ENCODE peak calls at places on chromosomes 11 and 22, in five cellular contexts. G is BJ; H is dorsolateral prefrontal cortex; S is CD8-positive, alpha-beta T cell; F is uterus. R is an unnamed sample.

GRCh38 chr11:35337919-35338316 is 81.4 kb downstream of the SLC1A2 start:
- DNase-seq in G (no peak), H (no peak), S (no peak), F (no peak), R (no peak)

GRCh38 chr11:96215094-96215782 is 127.8 kb downstream of the MAML2 start:
- DNase-seq in G (no peak), H (no peak), S (peak; percentile 76), F (peak; percentile 41), R (peak; percentile 52)

GRCh38 chr11:45982656-45983470 is 60.4 kb downstream of the LARGE2 start:
- DNase-seq in G (peak; percentile 55), H (peak; percentile 71), S (no peak), F (peak; percentile 79), R (no peak)

GRCh38 chr11:117180020-117180419 is 1.5 kb downstream of the SIDT2 start:
- DNase-seq in G (no peak), H (no peak), S (peak; percentile 47), F (no peak), R (no peak)

GRCh38 chr11:7436657-7437056 is 48.6 kb upstream of the OLFML1 start:
- DNase-seq in G (no peak), H (no peak), S (no peak), F (no peak), R (no peak)

GRCh38 chr11:122779047-122779629 is 59.2 kb upstream of the CRTAM start:
- DNase-seq in G (no peak), H (no peak), S (no peak), F (no peak), R (no peak)

GRCh38 chr11:133955091-133955846 is 1.5 kb downstream of the IGSF9B start:
- DNase-seq in G (no peak), H (peak; percentile 76), S (peak; percentile 55), F (peak; percentile 81), R (no peak)

GRCh38 chr22:49450521-49450920 is 377.2 kb downstream of the BRD1 start:
- DNase-seq in G (no peak), H (no peak), S (no peak), F (no peak), R (no peak)

GRCh38 chr11:32290783-32291182 is 144.6 kb downstream of the WT1 start:
- DNase-seq in G (no peak), H (peak; percentile 45), S (no peak), F (no peak), R (no peak)

GRCh38 chr22:43154887-43155536 is 3.7 kb downstream of the TSPO start:
- DNase-seq in G (no peak), H (no peak), S (no peak), F (no peak), R (no peak)

GRCh38 chr11:17328856-17329490 is 22.6 kb upstream of the NCR3LG1 start:
- DNase-seq in G (no peak), H (no peak), S (no peak), F (no peak), R (no peak)

GRCh38 chr11:86548278-86548917 is 124.0 kb downstream of the ME3 start:
- DNase-seq in G (no peak), H (no peak), S (no peak), F (no peak), R (no peak)

GRCh38 chr11:112925516-112926310 is 35.5 kb upstream of the NCAM1 start:
- DNase-seq in G (no peak), H (no peak), S (no peak), F (no peak), R (peak; percentile 70)

GRCh38 chr22:36873614-36874308 is 13.0 kb downstream of the NCF4 start:
- DNase-seq in G (peak; percentile 2), H (no peak), S (no peak), F (peak; percentile 46), R (peak; percentile 76)

GRCh38 chr11:3154001-3154599 is 11.0 kb downstream of the OSBPL5 start:
- DNase-seq in G (no peak), H (no peak), S (no peak), F (no peak), R (no peak)

GRCh38 chr11:9691865-9692264 is 28.0 kb downstream of the SWAP70 start:
- DNase-seq in G (no peak), H (no peak), S (no peak), F (no peak), R (no peak)

GRCh38 chr22:47335460-47335859 is 573.0 kb downstream of the TBC1D22A start:
- DNase-seq in G (no peak), H (no peak), S (no peak), F (no peak), R (no peak)

GRCh38 chr11:112795896-112796686 is 165.1 kb upstream of the NCAM1 start:
- DNase-seq in G (no peak), H (no peak), S (no peak), F (peak; percentile 78), R (peak; percentile 68)

GRCh38 chr11:73787051-73787642 is 527 bp upstream of the MRPL48 start:
- DNase-seq in G (no peak), H (no peak), S (no peak), F (no peak), R (no peak)

GRCh38 chr11:124079631-124080318 is 35.5 kb upstream of the VWA5A start:
- DNase-seq in G (no peak), H (no peak), S (no peak), F (no peak), R (no peak)

GRCh38 chr11:225734-226453 is 10.2 kb downstream of the SIRT3 start:
- DNase-seq in G (no peak), H (no peak), S (no peak), F (no peak), R (no peak)

GRCh38 chr11:131867457-131868257 is 497.2 kb downstream of the NTM start:
- DNase-seq in G (peak; percentile 18), H (peak; percentile 84), S (no peak), F (peak; percentile 19), R (no peak)

GRCh38 chr11:103625624-103625965 is 410.8 kb upstream of the DDI1 start:
- DNase-seq in G (no peak), H (no peak), S (no peak), F (no peak), R (no peak)

GRCh38 chr22:42693763-42694683 is 26.6 kb downstream of the A4GALT start:
- DNase-seq in G (no peak), H (no peak), S (no peak), F (no peak), R (no peak)

GRCh38 chr22:38601221-38601764 is 31.3 kb upstream of the DMC1 start:
- DNase-seq in G (no peak), H (no peak), S (no peak), F (no peak), R (no peak)

GRCh38 chr11:60100511-60100910 is 12.0 kb downstream of the MS4A2 start:
- DNase-seq in G (no peak), H (no peak), S (no peak), F (no peak), R (no peak)

GRCh38 chr11:60098508-60098907 is 10.0 kb downstream of the MS4A2 start:
- DNase-seq in G (no peak), H (no peak), S (no peak), F (no peak), R (peak; percentile 70)

DNA sequence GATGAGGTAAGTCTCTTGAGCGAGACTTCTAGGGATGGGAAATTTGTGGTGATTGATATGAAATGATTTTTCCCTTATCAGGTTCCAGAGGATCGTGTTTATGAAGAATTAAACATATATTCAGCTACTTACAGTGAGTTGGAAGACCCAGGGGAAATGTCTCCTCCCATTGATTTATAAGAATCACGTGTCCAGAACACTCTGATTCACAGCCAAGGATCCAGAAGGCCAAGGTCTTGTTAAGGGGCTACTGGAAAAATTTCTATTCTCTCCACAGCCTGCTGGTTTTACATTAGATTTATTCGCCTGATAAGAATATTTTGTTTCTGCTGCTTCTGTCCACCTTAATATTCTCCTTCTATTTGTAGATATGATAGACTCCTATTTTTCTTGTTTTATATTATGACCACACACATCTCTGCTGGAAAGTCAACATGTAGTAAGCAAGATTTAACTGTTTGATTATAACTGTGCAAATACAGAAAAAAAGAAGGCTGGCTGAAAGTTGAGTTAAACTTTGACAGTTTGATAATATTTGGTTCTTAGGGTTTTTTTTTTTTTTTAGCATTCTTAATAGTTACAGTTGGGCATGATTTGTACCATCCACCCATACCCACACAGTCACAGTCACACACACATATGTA is 7.1 kb downstream of the MS4A2 start:
- DNase-seq in G (no peak), H (no peak), S (no peak), F (no peak), R (no peak)
- TF ChIP-seq CTCF in G (no peak), H (no peak), S (no peak), F (no peak), R (no peak)

GRCh38 chr22:35409783-35410662 is 10.1 kb downstream of the MCM5 start:
- DNase-seq in G (no peak), H (peak; percentile 35), S (no peak), F (no peak), R (no peak)
- H3K4me3 ChIP-seq in G (no peak overlapping the region), H (no peak overlapping the region), S (no peak overlapping the region), F (no peak overlapping the region), R (no peak overlapping the region)

GRCh38 chr22:22767876-22768602 is 119.6 kb upstream of the IGLL5 start:
- DNase-seq in G (no peak), H (no peak), S (no peak), F (no peak), R (no peak)
- TF ChIP-seq CTCF in G (no peak), H (no peak), S (no peak), F (no peak), R (peak; percentile 29)

DNA sequence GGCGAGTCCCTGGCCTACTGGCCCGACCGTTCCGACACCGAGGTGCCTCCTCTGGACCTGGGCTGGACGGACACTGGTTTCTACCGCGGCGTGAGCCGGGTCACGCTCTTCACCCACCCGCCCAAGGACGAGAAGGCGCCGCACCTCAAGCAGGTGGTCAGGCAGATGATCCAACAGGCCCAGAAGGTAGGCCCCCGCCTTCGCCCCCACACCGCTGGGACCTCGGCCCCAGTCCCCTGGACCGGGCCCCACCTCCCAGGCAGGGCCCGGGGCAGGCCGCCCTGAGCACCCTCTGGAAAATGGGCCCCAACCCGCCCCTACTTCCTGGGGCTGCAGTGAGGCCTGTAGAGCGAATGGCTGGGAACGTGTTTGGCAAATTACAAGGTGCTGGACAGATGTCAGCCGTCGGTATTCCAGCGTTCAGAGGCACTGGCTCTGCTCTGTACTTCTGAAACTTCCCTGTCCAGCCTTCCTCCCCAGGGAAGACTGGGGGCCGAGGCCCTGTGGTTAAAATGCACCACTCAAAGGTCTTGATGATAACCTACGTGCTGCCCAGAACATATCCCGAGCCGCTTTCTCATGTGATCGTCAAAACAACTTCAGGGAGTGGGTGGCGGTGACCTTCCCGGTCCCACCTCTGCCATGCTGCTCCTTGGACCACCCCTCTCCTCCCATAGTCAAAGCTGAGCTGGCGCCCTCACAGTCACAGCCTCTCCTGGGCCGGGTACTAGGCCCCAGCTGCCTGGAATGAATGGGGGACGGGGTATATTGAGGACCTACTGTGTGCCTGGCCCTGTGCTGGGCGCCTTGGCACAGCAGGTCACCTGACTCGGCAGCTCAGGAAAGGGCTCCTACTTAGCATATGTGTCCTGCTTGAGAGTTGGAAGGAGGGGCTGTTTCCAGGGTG is 845 bp downstream of the FAM83F start:
- DNase-seq in G (no peak), H (no peak), S (no peak), F (no peak), R (no peak)
- H3K4me3 ChIP-seq in G (no peak overlapping the region), H (peak overlapping the region; percentile 30), S (peak overlapping the region; percentile 20), F (no peak overlapping the region), R (peak overlapping the region; percentile 50)

GRCh38 chr22:25898707-25899365 is 156.8 kb downstream of the MYO18B start:
- DNase-seq in G (no peak), H (no peak), S (no peak), F (no peak), R (no peak)
- TF ChIP-seq CTCF in G (no peak), H (no peak), S (no peak), F (no peak), R (peak; percentile 30)

R was measured in epithelial cell of proximal tubule.